ENCODE peak calls at places on chromosomes 4 and X, in nine cellular contexts. P, X, O, E, T, G, Y, W and B are unnamed samples. For H3K9me3, the result is how much of the 10 kb centered on the place peaks cover.

GRCh38 chrX:53287493-53288138 is 6.2 kb upstream of the IQSEC2 start:
- DNase-seq in O (peak), G (no peak), T (peak), Y (peak), P (peak), X (peak), E (peak), W (no peak), B (peak)

GRCh38 chrX:153637121-153638040 is 9.6 kb upstream of the DUSP9 start:
- DNase-seq in Y (no peak), T (no peak), W (no peak), O (peak), X (no peak), P (no peak), E (no peak), G (no peak), B (no peak)

GRCh38 chrX:101287402-101287801 is 3.7 kb downstream of the TAF7L start:
- DNase-seq in Y (peak), T (peak), G (no peak), W (no peak), X (peak), E (no peak), O (peak), P (no peak), B (peak)

GRCh38 chrX:9610774-9611392 is 146.0 kb downstream of the TBL1X start:
- DNase-seq in X (no peak), T (peak), E (no peak), W (no peak), Y (peak), O (no peak), P (no peak), G (no peak), B (no peak)

GRCh38 chrX:47573334-47574095 is 8.7 kb upstream of the TIMP1 start:
- DNase-seq in W (no peak), G (no peak), O (peak), P (no peak), Y (peak), E (no peak), T (peak), X (no peak), B (peak)

GRCh38 chr4:154958621-154959358 is 177.7 kb downstream of the RBM46 start:
- DNase-seq in T (peak), O (peak), G (no peak), X (no peak), P (peak), Y (peak), E (no peak), W (no peak), B (peak)

GRCh38 chr4:118682928-118683327 is 2.3 kb upstream of the METTL14 start:
- DNase-seq in O (peak), Y (peak), X (peak), P (no peak), T (peak), G (no peak), W (no peak), E (no peak), B (no peak)

GRCh38 chr4:78247541-78248285 is 190.6 kb downstream of the FRAS1 start:
- DNase-seq in O (no peak), X (no peak), G (no peak), Y (no peak), W (no peak), T (no peak), P (no peak), E (no peak), B (no peak)

GRCh38 chrX:123121241-123121640 is 62.8 kb upstream of the GRIA3 start:
- DNase-seq in T (peak), O (no peak), X (no peak), E (no peak), G (no peak), W (no peak), P (no peak), Y (no peak), B (no peak)

GRCh38 chr4:127484101-127484500 is 148.7 kb upstream of the INTU start:
- DNase-seq in P (no peak), X (no peak), W (no peak), Y (no peak), G (no peak), T (no peak), O (no peak), E (no peak), B (no peak)

GRCh38 chr4:41413670-41414069 is 124.3 kb upstream of the LIMCH1 start:
- DNase-seq in O (no peak), X (no peak), Y (peak), P (no peak), W (no peak), G (no peak), E (no peak), T (peak), B (no peak)

GRCh38 chr4:113686950-113687718 is 74.4 kb downstream of the CAMK2D start:
- DNase-seq in O (no peak), Y (no peak), G (no peak), X (peak), W (no peak), T (peak), E (no peak), P (no peak), B (no peak)

GRCh38 chrX:86047174-86047991 is at the start of gene CHM:
- DNase-seq in E (peak), T (peak), G (peak), Y (peak), O (peak), X (peak), W (peak), P (peak), B (peak)

GRCh38 chr4:54281060-54281781 is 52.1 kb downstream of the PDGFRA start:
- DNase-seq in O (peak), X (no peak), E (peak), W (no peak), P (peak), Y (peak), G (peak), T (peak), B (peak)

GRCh38 chr4:138911903-138912713 is 103.5 kb upstream of the NOCT start:
- DNase-seq in X (no peak), T (no peak), P (no peak), E (peak), W (no peak), O (peak), Y (peak), G (no peak), B (peak)

GRCh38 chrX:13894888-13895564 is 78.1 kb upstream of the GPM6B start:
- DNase-seq in E (no peak), X (no peak), G (no peak), T (no peak), Y (peak), O (no peak), P (no peak), W (no peak), B (no peak)

GRCh38 chr4:54495091-54495490 is 162.7 kb upstream of the KIT start:
- DNase-seq in O (no peak), Y (peak), P (no peak), E (no peak), T (peak), X (no peak), W (peak), G (no peak), B (no peak)

GRCh38 chrX:104539081-104539480 is 26.9 kb upstream of the IL1RAPL2 start:
- DNase-seq in Y (no peak), O (no peak), W (no peak), T (no peak), X (no peak), G (no peak), P (no peak), E (no peak), B (no peak)

GRCh38 chr4:122434285-122434684 is 22.2 kb downstream of the IL2 start:
- DNase-seq in O (no peak), G (no peak), X (no peak), T (no peak), E (no peak), W (no peak), P (no peak), Y (no peak), B (no peak)
- H3K4me3 ChIP-seq in O (no peak), G (no peak), X (peak), T (no peak), E (no peak), W (no peak), P (no peak), Y (no peak), B (no peak)

DNA sequence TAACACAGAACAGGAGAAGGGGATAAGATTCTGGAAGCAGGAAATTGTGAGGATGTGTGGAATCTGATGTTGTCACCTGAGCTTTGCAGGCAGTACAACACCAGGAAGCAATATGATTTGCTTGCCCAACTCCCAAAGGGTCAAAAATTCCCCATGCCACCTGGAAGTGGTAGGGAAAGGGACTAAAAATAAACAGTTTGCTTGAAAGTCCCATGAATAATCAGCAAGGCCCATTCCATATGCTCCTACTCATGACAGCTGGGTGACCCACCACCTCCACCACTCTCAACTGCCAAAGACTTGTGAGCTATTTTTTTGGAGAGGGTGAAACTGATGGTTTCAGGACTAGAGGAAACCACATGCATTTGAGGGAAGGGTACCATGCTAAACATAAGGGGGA is 168.4 kb downstream of the KCNIP4 start:
- DNase-seq in T (peak), E (no peak), Y (no peak), W (no peak), G (no peak), X (no peak), O (no peak), P (no peak), B (no peak)
- H3K9me3 ChIP-seq in T (under half), E (under half), Y (under half), W (under half), G (under half), X (under half), O (under half), P (under half), B (under half)

GRCh38 chrX:65821721-65822496 is 154.5 kb downstream of the MSN start:
- DNase-seq in Y (no peak), P (no peak), E (peak), W (no peak), T (no peak), X (peak), G (no peak), O (no peak), B (peak)
- H3K4me3 ChIP-seq in Y (no peak), P (peak), E (peak), W (peak), T (no peak), X (no peak), G (peak), O (no peak), B (peak)

GRCh38 chr4:173626277-173626676 is 96.2 kb upstream of the HAND2 start:
- DNase-seq in T (no peak), G (no peak), P (no peak), X (no peak), Y (no peak), W (no peak), E (no peak), O (no peak), B (no peak)
- H3K9me3 ChIP-seq in T (under half), G (under half), P (under half), X (under half), Y (under half), W (under half), E (under half), O (under half), B (under half)

GRCh38 chr4:116796022-116796421 is 289.4 kb downstream of the TRAM1L1 start:
- DNase-seq in O (no peak), W (no peak), G (no peak), P (no peak), X (no peak), Y (no peak), E (no peak), T (no peak), B (no peak)
- H3K4me3 ChIP-seq in O (no peak), W (no peak), G (no peak), P (no peak), X (no peak), Y (no peak), E (no peak), T (no peak), B (no peak)

GRCh38 chr4:140806175-140806574 is 50.0 kb upstream of the TBC1D9 start:
- DNase-seq in O (no peak), P (no peak), X (no peak), W (no peak), T (no peak), Y (no peak), G (no peak), E (no peak), B (no peak)
- H3K9me3 ChIP-seq in O (under half), P (under half), X (under half), W (under half), T (under half), Y (under half), G (under half), E (under half), B (under half)